ENCODE peak calls at places on chromosomes 5 and 9, in ten cellular contexts. L is GM23338, J is sigmoid colon, M is nephron progenitor cell, V is neural crest cell, H is epithelial cell of esophagus, S is cardiac fibroblast, Y is left lung, Z is endothelial cell, G is colonic mucosa. O is an unnamed sample.

GRCh38 chr9:102986425-102986824 is 8.7 kb upstream of the CYLC2 start:
- DNase-seq in L (no peak), J (no peak), M (no peak), V (no peak), H (no peak), S (no peak), Y (no peak), Z (no peak), G (no peak), O (no peak)

GRCh38 chr5:121853853-121854252 is 2.2 kb downstream of the FTMT start:
- DNase-seq in L (peak), J (no peak), M (no peak), V (no peak), H (no peak), S (no peak), Y (no peak), Z (no peak), G (no peak), O (no peak)

GRCh38 chr9:97737429-97737828 is 40.3 kb upstream of the XPA start:
- DNase-seq in L (peak), J (no peak), M (no peak), V (no peak), H (no peak), S (peak), Y (no peak), Z (no peak), G (no peak), O (no peak)

GRCh38 chr9:129561594-129562281 is 59.2 kb downstream of the C9orf50 start:
- DNase-seq in L (peak), J (peak), M (peak), V (no peak), H (no peak), S (no peak), Y (peak), Z (no peak), G (no peak), O (no peak)

GRCh38 chr9:88258012-88258411 is 119.7 kb upstream of the SPATA31C2 start:
- DNase-seq in L (no peak), J (peak), M (peak), V (no peak), H (peak), S (peak), Y (no peak), Z (peak), G (no peak), O (no peak)

GRCh38 chr9:107874591-107875374 is 385.2 kb upstream of the KLF4 start:
- DNase-seq in L (no peak), J (no peak), M (no peak), V (no peak), H (no peak), S (no peak), Y (no peak), Z (no peak), G (no peak), O (no peak)

GRCh38 chr9:124899845-124900244 is 37.9 kb downstream of the ARPC5L start:
- DNase-seq in L (no peak), J (no peak), M (no peak), V (no peak), H (peak), S (no peak), Y (no peak), Z (no peak), G (no peak), O (no peak)

GRCh38 chr5:174837919-174838902 is 113.8 kb downstream of the MSX2 start:
- DNase-seq in L (peak), J (peak), M (no peak), V (peak), H (peak), S (peak), Y (no peak), Z (peak), G (peak), O (no peak)

GRCh38 chr9:129886226-129887174 is 51.2 kb downstream of the USP20 start:
- DNase-seq in L (no peak), J (no peak), M (no peak), V (no peak), H (peak), S (peak), Y (no peak), Z (no peak), G (no peak), O (no peak)

GRCh38 chr5:157279605-157280239 is 13.8 kb downstream of the CYFIP2 start:
- DNase-seq in L (no peak), J (no peak), M (no peak), V (no peak), H (peak), S (no peak), Y (no peak), Z (no peak), G (no peak), O (no peak)

GRCh38 chr5:179306191-179307005 is 38.9 kb downstream of the ADAMTS2 start:
- DNase-seq in L (no peak), J (peak), M (no peak), V (no peak), H (no peak), S (peak), Y (no peak), Z (no peak), G (no peak), O (no peak)

GRCh38 chr9:97319380-97319779 is 11.9 kb downstream of the CCDC180 start:
- DNase-seq in L (no peak), J (no peak), M (no peak), V (no peak), H (no peak), S (no peak), Y (no peak), Z (no peak), G (no peak), O (no peak)

GRCh38 chr9:95459218-95459617 is 57.6 kb downstream of the PTCH1 start:
- DNase-seq in L (no peak), J (peak), M (no peak), V (no peak), H (no peak), S (no peak), Y (no peak), Z (no peak), G (no peak), O (no peak)

GRCh38 chr9:106482733-106483132 is 380.2 kb upstream of the ZNF462 start:
- DNase-seq in L (no peak), J (no peak), M (no peak), V (no peak), H (peak), S (no peak), Y (no peak), Z (no peak), G (no peak), O (no peak)

GRCh38 chr5:170216262-170216864 is 16.4 kb upstream of the C5orf58 start:
- DNase-seq in L (peak), J (no peak), M (peak), V (peak), H (peak), S (peak), Y (no peak), Z (peak), G (no peak), O (no peak)

GRCh38 chr5:57221049-57221568 is 47.2 kb downstream of the GPBP1 start:
- DNase-seq in L (peak), J (no peak), M (peak), V (peak), H (peak), S (peak), Y (no peak), Z (peak), G (no peak), O (no peak)

GRCh38 chr5:158461240-158461854 is 602.4 kb upstream of the CLINT1 start:
- DNase-seq in L (no peak), J (peak), M (no peak), V (no peak), H (no peak), S (no peak), Y (no peak), Z (no peak), G (no peak), O (no peak)

GRCh38 chr9:93673844-93674334 is 97.5 kb downstream of the PHF2 start:
- DNase-seq in L (no peak), J (peak), M (no peak), V (no peak), H (no peak), S (no peak), Y (peak), Z (peak), G (peak), O (peak)

GRCh38 chr5:30502277-30502676 is 691.2 kb upstream of the CDH6 start:
- DNase-seq in L (no peak), J (no peak), M (no peak), V (no peak), H (peak), S (peak), Y (no peak), Z (no peak), G (no peak), O (no peak)

GRCh38 chr9:93955356-93956182 is 414 bp upstream of the BARX1 start:
- DNase-seq in L (peak), J (no peak), M (peak), V (no peak), H (no peak), S (no peak), Y (no peak), Z (no peak), G (no peak), O (no peak)

GRCh38 chr9:73549991-73550390 is 398.3 kb downstream of the ANXA1 start:
- DNase-seq in L (no peak), J (no peak), M (no peak), V (no peak), H (no peak), S (no peak), Y (no peak), Z (no peak), G (no peak), O (no peak)

GRCh38 chr5:84487963-84488362 is 103.3 kb upstream of the EDIL3 start:
- DNase-seq in L (no peak), J (no peak), M (no peak), V (no peak), H (peak), S (peak), Y (no peak), Z (no peak), G (no peak), O (no peak)

GRCh38 chr5:169944115-169944514 is 36.2 kb downstream of the INSYN2B start:
- DNase-seq in L (no peak), J (no peak), M (no peak), V (no peak), H (peak), S (no peak), Y (no peak), Z (no peak), G (no peak), O (no peak)

GRCh38 chr9:89885156-89885555 is 280.3 kb downstream of the GADD45G start:
- DNase-seq in L (no peak), J (peak), M (no peak), V (no peak), H (no peak), S (no peak), Y (no peak), Z (no peak), G (no peak), O (no peak)

GRCh38 chr9:89178162-89179120 is at the start of gene SHC3:
- DNase-seq in L (peak), J (no peak), M (peak), V (peak), H (no peak), S (peak), Y (peak), Z (peak), G (no peak), O (no peak)

DNA sequence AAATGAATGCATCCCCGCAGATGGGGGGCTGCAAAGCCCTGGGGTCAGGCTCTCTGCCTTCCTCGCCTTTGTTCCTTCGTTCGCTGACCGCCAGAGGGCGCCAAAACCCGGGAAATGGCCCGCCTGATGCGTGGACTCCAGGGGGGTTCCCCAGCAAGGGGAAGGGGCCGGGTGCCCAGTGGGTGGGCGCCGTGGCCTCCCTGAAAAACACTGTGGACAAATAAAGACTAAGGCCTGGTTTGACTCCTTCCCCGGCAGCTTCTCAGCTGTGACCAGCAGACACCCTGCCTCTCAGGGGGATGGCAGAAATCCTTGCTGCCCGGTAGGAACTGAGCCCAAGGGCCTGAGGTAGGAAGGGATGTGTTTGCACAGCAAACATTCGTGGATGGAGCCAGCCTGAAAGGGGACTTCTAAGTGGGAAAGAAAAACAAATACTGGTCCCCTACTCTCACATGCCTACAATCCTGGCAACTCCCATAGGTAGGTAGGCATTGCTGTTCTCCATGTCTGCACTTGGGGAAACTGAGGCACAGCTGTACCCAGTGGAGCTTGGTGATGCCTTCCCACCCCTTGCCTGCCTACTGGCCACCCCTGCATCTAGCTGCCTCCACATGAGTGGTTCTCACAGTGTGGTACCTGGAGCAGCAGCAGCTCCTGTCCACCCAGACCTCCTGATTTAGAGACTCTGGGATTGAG is 57.7 kb downstream of the DUSP1 start:
- DNase-seq in L (peak), J (peak), M (peak), V (peak), H (no peak), S (peak), Y (peak), Z (peak), G (peak), O (peak)
- TF ChIP-seq CTCF in L (peak), J (peak), M (peak), V (peak), H (peak), S (peak), Y (peak), Z (peak), G (peak), O (peak)

DNA sequence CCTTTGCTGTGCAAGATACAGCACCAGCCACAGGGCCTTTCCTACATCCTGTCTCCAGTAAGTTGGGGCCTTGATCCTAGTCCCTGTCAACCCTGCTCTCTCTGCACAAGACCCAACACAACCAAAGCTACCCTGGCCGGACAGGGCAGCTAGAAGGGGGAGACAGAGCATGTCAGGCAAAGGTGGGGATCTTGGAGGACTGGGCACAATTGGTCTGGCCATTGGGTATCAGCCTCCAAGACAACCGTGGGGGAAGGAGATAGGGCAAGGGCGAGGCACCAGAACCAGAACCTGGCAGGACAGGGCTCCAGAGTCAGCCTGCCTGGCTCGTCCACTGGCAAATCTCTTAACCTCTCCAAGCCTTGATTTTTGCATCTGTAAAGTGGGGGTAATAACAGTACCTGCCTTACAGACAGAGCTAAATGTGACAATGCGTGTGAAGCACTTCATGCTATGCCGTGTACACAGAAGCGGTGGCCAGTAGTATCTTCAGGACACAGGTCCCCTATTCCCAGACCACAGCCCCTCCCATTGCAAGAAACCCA is 51.6 kb upstream of the CDKN2AIPNL start:
- DNase-seq in L (no peak), J (no peak), M (no peak), V (no peak), H (no peak), S (no peak), Y (no peak), Z (no peak), G (no peak), O (no peak)
- TF ChIP-seq CTCF in L (no peak), J (no peak), M (no peak), V (no peak), H (no peak), S (no peak), Y (no peak), Z (no peak), G (no peak), O (no peak)

GRCh38 chr5:140261403-140262171 is 41.3 kb downstream of the PFDN1 start:
- DNase-seq in L (no peak), J (peak), M (no peak), V (no peak), H (peak), S (peak), Y (no peak), Z (no peak), G (peak), O (no peak)
- TF ChIP-seq CTCF in L (no peak), J (no peak), M (no peak), V (no peak), H (no peak), S (peak), Y (no peak), Z (no peak), G (no peak), O (no peak)

GRCh38 chr9:137025120-137025966 is 2.7 kb downstream of the ABCA2 start:
- DNase-seq in L (no peak), J (peak), M (peak), V (peak), H (peak), S (no peak), Y (no peak), Z (no peak), G (peak), O (peak)
- TF ChIP-seq CTCF in L (no peak), J (no peak), M (no peak), V (no peak), H (no peak), S (no peak), Y (no peak), Z (no peak), G (no peak), O (no peak)

GRCh38 chr9:83599071-83599470 is 23.9 kb upstream of the IDNK start:
- DNase-seq in L (no peak), J (no peak), M (no peak), V (no peak), H (no peak), S (no peak), Y (no peak), Z (no peak), G (no peak), O (no peak)

GRCh38 chr9:83598487-83598886 is 24.5 kb upstream of the IDNK start:
- DNase-seq in L (no peak), J (no peak), M (no peak), V (no peak), H (peak), S (peak), Y (no peak), Z (no peak), G (no peak), O (no peak)

GRCh38 chr9:83601463-83601862 is 21.5 kb upstream of the IDNK start:
- DNase-seq in L (no peak), J (no peak), M (no peak), V (no peak), H (peak), S (no peak), Y (no peak), Z (no peak), G (no peak), O (no peak)

GRCh38 chr9:83596899-83597504 is 25.9 kb upstream of the IDNK start:
- DNase-seq in L (peak), J (no peak), M (peak), V (peak), H (peak), S (peak), Y (no peak), Z (peak), G (peak), O (no peak)
- TF ChIP-seq CTCF in L (peak), J (peak), M (peak), V (peak), H (peak), S (peak), Y (peak), Z (peak), G (peak), O (no peak)

GRCh38 chr9:131559416-131560000 is 14.2 kb downstream of the PRRT1B start:
- DNase-seq in L (no peak), J (no peak), M (no peak), V (no peak), H (no peak), S (peak), Y (no peak), Z (no peak), G (no peak), O (no peak)
- TF ChIP-seq CTCF in L (no peak), J (no peak), M (no peak), V (no peak), H (no peak), S (no peak), Y (no peak), Z (no peak), G (no peak), O (no peak)

O was measured in activated B cell treated with CpG ODN at 0.5 μM for 24 hours.